ENCODE peak calls at places on chromosomes 5 and 9, in six cellular contexts. U is T47D; T is DMS79 treated with DMSO at 0.1 percent for 48 hours; O is central memory CD8-positive, alpha-beta T cell; Q is activated CD4-positive, alpha-beta memory T cell treated with anti-CD3 and anti-CD28 coated beads, Interleukin-2, amount 10 ng/mL, durations not matched to agents 7 days and 5 days; M is activated T-helper 1 cell treated with anti-CD3 and anti-CD28 coated beads, Interleukin-12 subunit alpha, Interleukin-12 subunit beta, Interleukin-2, Interleukin-4 antibody, amounts not matched to agents 30 ng/mL and 10 ng/mL and 1 ng/mL, durations not matched to agents 14 hours and 24 hours and 36 hours. F is an unnamed sample.
A peak's percentile ranks its signal among the peaks of the same experiment; 100 is the strongest.

GRCh38 chr5:64612349-64612961 is 77.8 kb upstream of the SHISAL2B start:
- DNase-seq in U (peak; percentile 38), T (no peak), O (no peak), Q (no peak), M (no peak), F (peak; percentile 62)

GRCh38 chr9:87276327-87276841 is 221.3 kb upstream of the DAPK1 start:
- DNase-seq in U (no peak), T (no peak), O (peak; percentile 18), Q (no peak), M (no peak), F (peak; percentile 74)

GRCh38 chr5:2732850-2733249 is 18.6 kb downstream of the IRX2 start:
- DNase-seq in U (no peak), T (peak; percentile 63), O (no peak), Q (no peak), M (no peak), F (no peak)

GRCh38 chr5:8247485-8247884 is 378.5 kb downstream of the MTRR start:
- DNase-seq in U (no peak), T (no peak), O (no peak), Q (no peak), M (no peak), F (no peak)

GRCh38 chr5:60636001-60636400 is 64.0 kb downstream of the DEPDC1B start:
- DNase-seq in U (no peak), T (no peak), O (no peak), Q (no peak), M (no peak), F (no peak)

GRCh38 chr9:27198175-27198574 is 89.2 kb downstream of the TEK start:
- DNase-seq in U (no peak), T (no peak), O (no peak), Q (no peak), M (no peak), F (no peak)

GRCh38 chr9:98391406-98391805 is 136.0 kb upstream of the TBC1D2 start:
- DNase-seq in U (no peak), T (no peak), O (no peak), Q (no peak), M (no peak), F (no peak)

GRCh38 chr5:136016945-136017530 is 11.8 kb upstream of the TGFBI start:
- DNase-seq in U (no peak), T (peak; percentile 53), O (no peak), Q (no peak), M (no peak), F (peak; percentile 79)

GRCh38 chr9:86974421-86974820 is 27.1 kb upstream of the GAS1 start:
- DNase-seq in U (no peak), T (no peak), O (no peak), Q (no peak), M (no peak), F (no peak)